ENCODE peak calls at places on chromosomes 1 and 21, in ten cellular contexts. W, D, A, G, X, U, R, B, H and K are unnamed samples.

GRCh38 chr1:189751311-189751710 is 726.4 kb downstream of the BRINP3 start:
- DNase-seq in A (no peak), W (no peak), U (no peak), D (no peak), R (no peak), B (no peak), H (no peak), G (peak), X (no peak), K (no peak)

GRCh38 chr1:196070940-196071339 is 537.3 kb downstream of the KCNT2 start:
- DNase-seq in D (no peak), X (no peak), R (no peak), H (no peak), W (no peak), A (no peak), B (no peak), G (no peak), U (no peak), K (no peak)

GRCh38 chr1:109631513-109632260 is 12.1 kb downstream of the AMPD2 start:
- DNase-seq in R (no peak), H (no peak), B (no peak), X (no peak), A (no peak), D (no peak), W (no peak), U (no peak), G (no peak), K (no peak)

GRCh38 chr1:40703316-40703715 is 11.8 kb downstream of the NFYC start:
- DNase-seq in R (no peak), D (no peak), X (peak), G (peak), W (peak), H (no peak), B (no peak), A (no peak), U (no peak), K (no peak)

GRCh38 chr1:203045821-203046594 is 19.7 kb downstream of the PPFIA4 start:
- DNase-seq in R (no peak), B (no peak), A (no peak), U (no peak), H (no peak), W (no peak), X (peak), D (no peak), G (peak), K (no peak)

GRCh38 chr1:48898894-48899293 is 122.2 kb upstream of the BEND5 start:
- DNase-seq in U (no peak), B (peak), X (no peak), A (no peak), R (peak), G (no peak), H (no peak), D (no peak), W (no peak), K (no peak)

GRCh38 chr1:56948403-56949023 is 17.3 kb downstream of the C8B start:
- DNase-seq in B (no peak), R (no peak), W (no peak), G (peak), X (peak), A (no peak), H (no peak), D (no peak), U (no peak), K (no peak)

GRCh38 chr1:234960722-234961467 is 167.7 kb downstream of the TOMM20 start:
- DNase-seq in R (peak), A (no peak), D (peak), X (peak), W (no peak), G (peak), U (no peak), B (no peak), H (peak), K (peak)

GRCh38 chr1:207824691-207825090 is 72.8 kb downstream of the CD46 start:
- DNase-seq in X (peak), B (no peak), A (peak), U (no peak), R (no peak), H (peak), G (no peak), W (no peak), D (no peak), K (no peak)

GRCh38 chr1:85607126-85607912 is 26.8 kb downstream of the CCN1 start:
- DNase-seq in W (peak), A (no peak), B (peak), U (peak), G (peak), H (no peak), X (peak), R (no peak), D (peak), K (peak)

GRCh38 chr21:33403786-33404571 is 766 bp downstream of the IFNGR2 start:
- DNase-seq in X (peak), W (no peak), B (peak), R (peak), D (no peak), A (no peak), G (peak), H (peak), U (peak), K (peak)

GRCh38 chr1:158095737-158096335 is 84.9 kb upstream of the CD1D start:
- DNase-seq in W (no peak), X (peak), H (no peak), D (peak), A (no peak), R (no peak), G (no peak), B (peak), U (peak), K (peak)

GRCh38 chr1:118093017-118093416 is 92.0 kb downstream of the SPAG17 start:
- DNase-seq in D (no peak), A (no peak), R (no peak), H (no peak), G (no peak), B (no peak), U (no peak), W (no peak), X (no peak), K (no peak)

GRCh38 chr21:27024971-27025370 is 58.1 kb upstream of the ADAMTS5 start:
- DNase-seq in U (no peak), X (no peak), A (no peak), B (no peak), H (no peak), D (no peak), G (no peak), W (no peak), R (no peak), K (no peak)

GRCh38 chr1:160489513-160490261 is 33.4 kb downstream of the SLAMF6 start:
- DNase-seq in D (no peak), X (no peak), A (no peak), H (no peak), R (no peak), U (no peak), B (no peak), W (no peak), G (no peak), K (no peak)

DNA sequence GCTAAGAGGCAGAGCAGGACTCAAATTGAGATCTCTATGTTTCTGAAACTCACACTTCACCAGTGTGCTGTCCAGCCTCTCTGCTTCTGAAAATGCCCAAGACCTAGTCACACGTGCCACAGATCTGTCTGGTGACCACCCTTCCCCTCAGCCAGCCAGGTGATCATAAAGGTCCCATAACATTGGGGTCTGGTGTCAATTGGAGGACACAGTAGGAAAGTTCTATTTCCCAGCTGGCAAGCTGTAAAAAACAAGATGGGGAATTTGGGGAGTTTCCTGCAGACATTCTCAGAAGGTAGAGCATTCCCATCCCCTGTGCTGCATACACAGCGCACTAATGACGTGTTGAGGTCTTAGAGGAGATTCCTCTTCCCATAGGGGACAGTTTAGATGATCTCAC is 50.1 kb downstream of the RPS6KA1 start:
- DNase-seq in H (no peak), A (peak), R (no peak), B (no peak), U (no peak), D (no peak), G (no peak), X (no peak), W (no peak), K (no peak)
- TF ChIP-seq CTCF in H (no peak), A (no peak), R (no peak), B (no peak), U (no peak), D (no peak), G (no peak), X (no peak), W (no peak), K (no peak)

GRCh38 chr1:33041026-33041425 is 4.3 kb upstream of the AK2 start:
- DNase-seq in W (no peak), X (no peak), A (no peak), B (no peak), R (no peak), G (no peak), U (no peak), H (no peak), D (no peak), K (no peak)

GRCh38 chr1:33042836-33043235 is 6.2 kb upstream of the AK2 start:
- DNase-seq in B (no peak), H (no peak), D (no peak), R (no peak), G (no peak), W (no peak), U (no peak), A (no peak), X (no peak), K (no peak)

GRCh38 chr1:33036526-33037503 is at the start of gene AK2:
- DNase-seq in W (peak), U (peak), A (peak), H (peak), D (peak), X (peak), B (peak), G (peak), R (peak), K (peak)

GRCh38 chr1:33043267-33044090 is 6.8 kb upstream of the AK2 start:
- DNase-seq in A (no peak), W (no peak), B (no peak), G (no peak), U (no peak), X (no peak), D (no peak), R (no peak), H (no peak), K (no peak)

DNA sequence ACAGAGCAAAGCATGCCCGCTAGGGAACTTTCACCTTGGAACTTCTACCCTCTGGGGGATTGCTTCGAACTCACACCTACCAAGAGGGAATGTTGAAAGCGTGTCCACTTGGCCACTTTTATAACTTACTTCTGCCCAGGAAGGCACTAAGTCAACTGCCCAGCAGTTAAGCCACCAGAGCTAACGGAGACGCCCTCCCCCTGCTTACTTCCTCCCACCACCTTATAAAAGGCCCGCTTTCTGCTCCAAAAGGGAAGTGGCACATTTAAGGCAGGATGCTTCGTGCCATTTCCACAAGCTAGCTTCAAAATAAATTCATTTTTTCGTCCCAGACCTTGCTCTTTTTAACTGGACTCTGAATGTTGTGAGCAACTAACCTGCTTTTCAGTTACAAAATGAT is 3.2 kb upstream of the AK2 start:
- DNase-seq in D (no peak), X (no peak), R (no peak), G (no peak), H (no peak), U (no peak), B (no peak), A (no peak), W (no peak), K (no peak)
- TF ChIP-seq CTCF in D (no peak), X (no peak), R (no peak), G (no peak), H (no peak), U (no peak), B (no peak), A (no peak), W (no peak), K (no peak)

DNA sequence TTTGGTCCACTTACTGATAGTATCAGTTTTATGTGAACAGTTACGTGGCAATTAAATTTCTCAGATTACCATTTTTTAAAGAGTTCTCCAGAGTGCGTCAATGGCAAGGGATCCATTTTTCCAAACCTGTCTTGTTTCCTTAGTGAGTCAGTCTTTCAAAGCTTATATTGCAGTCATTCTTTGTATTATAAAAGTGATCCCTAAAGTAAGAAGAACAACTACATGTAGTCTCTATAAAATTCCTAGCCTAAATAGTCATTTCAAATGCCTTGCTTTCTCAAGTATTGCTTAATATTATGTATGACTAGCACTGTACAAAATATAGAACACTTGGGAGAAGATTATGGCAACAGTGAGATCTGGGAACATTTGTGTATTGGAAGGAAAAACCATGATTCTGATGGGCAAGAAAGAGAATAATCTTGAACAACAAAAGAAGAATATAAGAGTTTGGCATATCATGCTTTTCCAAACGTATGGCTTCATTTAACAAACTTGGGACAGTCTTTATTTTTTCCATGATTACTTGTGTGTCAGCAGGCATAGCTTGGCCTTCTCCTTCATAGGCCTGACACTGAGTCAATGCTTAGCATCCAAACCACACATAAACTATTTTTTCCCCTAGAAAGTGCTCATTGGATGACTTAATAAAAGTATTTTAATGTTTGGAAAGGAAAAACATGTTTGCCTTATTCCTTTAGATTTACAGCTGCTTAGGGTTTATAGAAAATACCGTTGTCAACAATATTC is 547.4 kb downstream of the LTN1 start:
- DNase-seq in R (no peak), G (peak), D (no peak), A (no peak), B (no peak), U (no peak), H (no peak), X (peak), W (no peak), K (no peak)
- TF ChIP-seq CTCF in R (no peak), G (no peak), D (no peak), A (no peak), B (no peak), U (no peak), H (no peak), X (no peak), W (no peak), K (no peak)

GRCh38 chr1:245583575-245584330 is 429.0 kb downstream of the KIF26B start:
- DNase-seq in H (no peak), U (no peak), G (no peak), D (peak), B (no peak), A (no peak), W (no peak), R (no peak), X (peak), K (no peak)
- TF ChIP-seq CTCF in H (no peak), U (no peak), G (no peak), D (no peak), B (no peak), A (no peak), W (no peak), R (no peak), X (no peak), K (no peak)

GRCh38 chr1:24379733-24380315 is 33.8 kb downstream of the STPG1 start:
- DNase-seq in B (no peak), W (no peak), G (no peak), A (no peak), U (no peak), H (no peak), X (peak), D (no peak), R (no peak), K (no peak)
- TF ChIP-seq CTCF in B (no peak), W (no peak), G (no peak), A (no peak), U (no peak), H (no peak), X (no peak), D (no peak), R (no peak), K (no peak)

GRCh38 chr1:33326690-33327300 is 5.9 kb upstream of the A3GALT2 start:
- DNase-seq in G (no peak), R (peak), D (no peak), H (no peak), X (peak), A (no peak), W (no peak), B (no peak), U (no peak), K (no peak)

GRCh38 chr1:33329600-33330305 is 8.9 kb upstream of the A3GALT2 start:
- DNase-seq in G (no peak), D (no peak), X (no peak), U (no peak), R (no peak), A (no peak), W (no peak), H (no peak), B (no peak), K (no peak)

GRCh38 chr1:33328817-33329216 is 7.9 kb upstream of the A3GALT2 start:
- DNase-seq in X (no peak), R (no peak), G (no peak), A (no peak), D (no peak), W (no peak), H (no peak), B (no peak), U (no peak), K (no peak)

GRCh38 chr1:33330376-33330890 is 9.5 kb upstream of the A3GALT2 start:
- DNase-seq in A (no peak), B (no peak), U (no peak), D (no peak), W (no peak), G (no peak), X (no peak), H (no peak), R (no peak), K (no peak)

DNA sequence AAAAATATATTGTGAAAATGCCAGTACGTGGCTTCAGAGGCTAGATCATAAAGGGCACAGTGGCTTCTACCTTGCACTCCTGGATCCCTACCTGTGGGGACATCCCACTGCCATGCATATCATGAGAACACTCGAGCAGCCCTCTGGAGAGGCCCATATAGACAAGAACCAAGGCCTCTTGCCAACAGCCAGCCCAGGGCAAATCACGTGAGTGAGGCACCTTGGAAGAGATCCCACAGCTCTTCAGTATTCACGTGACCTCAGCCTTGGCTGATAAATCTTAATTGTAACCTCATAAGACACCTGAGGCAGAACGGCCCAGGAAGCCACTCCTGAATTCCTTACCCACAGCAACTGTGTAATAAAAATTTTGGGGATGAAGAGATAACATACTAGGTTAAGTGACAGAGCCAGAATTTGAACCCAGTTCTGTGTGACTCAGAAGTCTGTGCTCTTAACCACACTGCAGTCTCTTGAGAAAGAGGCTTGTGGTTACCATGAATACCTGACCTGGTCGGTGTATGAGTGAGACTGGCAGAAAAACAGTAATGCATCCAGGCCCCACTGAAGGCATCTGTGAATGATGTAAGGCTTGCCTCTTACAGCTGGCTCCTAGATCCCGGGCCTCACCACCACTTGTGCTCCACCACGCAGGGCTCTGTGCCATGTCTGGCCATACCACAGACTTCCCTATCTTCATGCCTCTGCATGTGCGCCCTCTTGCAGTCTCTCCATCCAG is 6.9 kb upstream of the A3GALT2 start:
- DNase-seq in W (peak), B (no peak), U (no peak), X (peak), D (no peak), A (no peak), G (peak), H (no peak), R (no peak), K (no peak)
- TF ChIP-seq CTCF in W (no peak), B (no peak), U (no peak), X (no peak), D (no peak), A (no peak), G (no peak), H (no peak), R (no peak), K (no peak)